ENCODE peak calls at places on chromosomes 6 and 20, in six cellular contexts. One of them, this sample, is unnamed.

GRCh38 chr6:132907915-132908314 is 93.5 kb downstream of the RPS12 start:
- DNase-seq in breast epithelium: no peak
- DNase-seq in uterus: no peak
- DNase-seq in H54: no peak
- DNase-seq in IMR-90: peak; percentile 93
- DNase-seq in Peyer's patch: no peak
- DNase-seq in this sample: no peak

GRCh38 chr20:56308036-56308435 is 50.7 kb upstream of the FAM210B start:
- DNase-seq in uterus: no peak
- DNase-seq in breast epithelium: no peak
- DNase-seq in IMR-90: no peak
- DNase-seq in Peyer's patch: no peak
- DNase-seq in H54: no peak
- DNase-seq in this sample: no peak

GRCh38 chr20:41336711-41337492 is 3.7 kb upstream of the LPIN3 start:
- DNase-seq in breast epithelium: peak; percentile 17
- DNase-seq in IMR-90: no peak
- DNase-seq in H54: no peak
- DNase-seq in uterus: no peak
- DNase-seq in Peyer's patch: no peak
- DNase-seq in this sample: no peak

GRCh38 chr6:150185697-150186096 is 42.9 kb downstream of the PPP1R14C start:
- DNase-seq in uterus: no peak
- DNase-seq in H54: no peak
- DNase-seq in breast epithelium: no peak
- DNase-seq in IMR-90: no peak
- DNase-seq in Peyer's patch: peak; percentile 64
- DNase-seq in this sample: no peak

GRCh38 chr20:58634818-58635665 is 16.0 kb upstream of the STX16 start:
- DNase-seq in Peyer's patch: no peak
- DNase-seq in IMR-90: peak; percentile 61
- DNase-seq in H54: no peak
- DNase-seq in uterus: peak; percentile 26
- DNase-seq in breast epithelium: no peak
- DNase-seq in this sample: no peak

GRCh38 chr6:69861986-69862385 is 4.4 kb upstream of the COL19A1 start:
- DNase-seq in breast epithelium: no peak
- DNase-seq in Peyer's patch: no peak
- DNase-seq in IMR-90: no peak
- DNase-seq in uterus: no peak
- DNase-seq in H54: no peak
- DNase-seq in this sample: no peak

GRCh38 chr6:34437644-34437970 is 11.7 kb upstream of the RPS10 start:
- DNase-seq in uterus: no peak
- DNase-seq in Peyer's patch: no peak
- DNase-seq in IMR-90: no peak
- DNase-seq in H54: no peak
- DNase-seq in breast epithelium: no peak
- DNase-seq in this sample: no peak

GRCh38 chr6:79821859-79822258 is 125.5 kb downstream of the ELOVL4 start:
- DNase-seq in breast epithelium: no peak
- DNase-seq in IMR-90: peak; percentile 15
- DNase-seq in uterus: no peak
- DNase-seq in H54: no peak
- DNase-seq in Peyer's patch: no peak
- DNase-seq in this sample: no peak

GRCh38 chr6:169112483-169113320 is 140.9 kb downstream of the THBS2 start:
- DNase-seq in H54: no peak
- DNase-seq in breast epithelium: no peak
- DNase-seq in uterus: no peak
- DNase-seq in IMR-90: no peak
- DNase-seq in Peyer's patch: no peak
- DNase-seq in this sample: no peak

GRCh38 chr6:122580731-122581130 is 29.5 kb upstream of the PKIB start:
- DNase-seq in H54: no peak
- DNase-seq in IMR-90: no peak
- DNase-seq in uterus: no peak
- DNase-seq in breast epithelium: no peak
- DNase-seq in Peyer's patch: no peak
- DNase-seq in this sample: no peak

GRCh38 chr6:12980741-12981140 is 264.2 kb downstream of the PHACTR1 start:
- DNase-seq in uterus: no peak
- DNase-seq in Peyer's patch: no peak
- DNase-seq in H54: no peak
- DNase-seq in IMR-90: no peak
- DNase-seq in breast epithelium: no peak
- DNase-seq in this sample: no peak

GRCh38 chr6:167493961-167494697 is 169.2 kb downstream of the TTLL2 start:
- DNase-seq in Peyer's patch: no peak
- DNase-seq in uterus: peak; percentile 76
- DNase-seq in H54: no peak
- DNase-seq in breast epithelium: no peak
- DNase-seq in IMR-90: no peak
- DNase-seq in this sample: peak; percentile 84

GRCh38 chr20:58684291-58684690 is 8.3 kb upstream of the NPEPL1 start:
- DNase-seq in IMR-90: no peak
- DNase-seq in uterus: no peak
- DNase-seq in Peyer's patch: no peak
- DNase-seq in breast epithelium: no peak
- DNase-seq in H54: no peak
- DNase-seq in this sample: no peak

GRCh38 chr6:113719545-113719944 is 137.6 kb upstream of the MARCKS start:
- DNase-seq in H54: no peak
- DNase-seq in breast epithelium: no peak
- DNase-seq in Peyer's patch: no peak
- DNase-seq in IMR-90: peak; percentile 84
- DNase-seq in uterus: no peak
- DNase-seq in this sample: no peak

GRCh38 chr20:8856668-8857067 is 212.2 kb upstream of the PLCB4 start:
- DNase-seq in H54: no peak
- DNase-seq in Peyer's patch: no peak
- DNase-seq in uterus: no peak
- DNase-seq in IMR-90: no peak
- DNase-seq in breast epithelium: no peak
- DNase-seq in this sample: no peak

GRCh38 chr20:53652090-53652858 is 58.6 kb upstream of the ZNF217 start:
- DNase-seq in H54: no peak
- DNase-seq in IMR-90: peak; percentile 28
- DNase-seq in breast epithelium: no peak
- DNase-seq in uterus: no peak
- DNase-seq in Peyer's patch: no peak
- DNase-seq in this sample: no peak

GRCh38 chr20:33733654-33734576 is 2.1 kb downstream of the ZNF341 start:
- DNase-seq in uterus: no peak
- DNase-seq in breast epithelium: no peak
- DNase-seq in H54: peak; percentile 52
- DNase-seq in Peyer's patch: peak; percentile 62
- DNase-seq in IMR-90: peak; percentile 64
- DNase-seq in this sample: no peak

GRCh38 chr6:137904822-137905617 is 38.0 kb downstream of the TNFAIP3 start:
- DNase-seq in Peyer's patch: peak; percentile 56
- DNase-seq in H54: no peak
- DNase-seq in IMR-90: no peak
- DNase-seq in uterus: no peak
- DNase-seq in breast epithelium: no peak
- DNase-seq in this sample: no peak

GRCh38 chr6:105492706-105493673 is 90.1 kb upstream of the PREP start:
- DNase-seq in uterus: no peak
- DNase-seq in Peyer's patch: no peak
- DNase-seq in IMR-90: peak; percentile 47
- DNase-seq in H54: no peak
- DNase-seq in breast epithelium: no peak
- DNase-seq in this sample: no peak

GRCh38 chr6:108587258-108588059 is 26.7 kb downstream of the FOXO3 start:
- DNase-seq in IMR-90: peak; percentile 92
- DNase-seq in H54: no peak
- DNase-seq in uterus: no peak
- DNase-seq in Peyer's patch: no peak
- DNase-seq in breast epithelium: no peak
- DNase-seq in this sample: no peak

GRCh38 chr20:11906626-11907480 is 10.8 kb upstream of the BTBD3 start:
- DNase-seq in breast epithelium: no peak
- DNase-seq in IMR-90: no peak
- DNase-seq in H54: no peak
- DNase-seq in Peyer's patch: no peak
- DNase-seq in uterus: no peak
- DNase-seq in this sample: no peak

GRCh38 chr6:111230351-111231077 is 143.2 kb downstream of the SLC16A10 start:
- DNase-seq in uterus: no peak
- DNase-seq in Peyer's patch: no peak
- DNase-seq in breast epithelium: no peak
- DNase-seq in IMR-90: peak; percentile 88
- DNase-seq in H54: no peak
- DNase-seq in this sample: no peak

GRCh38 chr6:30091577-30092381 is 16.2 kb upstream of the RNF39 start:
- DNase-seq in breast epithelium: peak; percentile 77
- DNase-seq in uterus: no peak
- DNase-seq in IMR-90: peak; percentile 59
- DNase-seq in H54: peak; percentile 68
- DNase-seq in Peyer's patch: peak; percentile 84
- DNase-seq in this sample: no peak

GRCh38 chr6:41504526-41505021 is 41.6 kb upstream of the FOXP4 start:
- DNase-seq in uterus: no peak
- DNase-seq in IMR-90: peak; percentile 23
- DNase-seq in Peyer's patch: no peak
- DNase-seq in breast epithelium: no peak
- DNase-seq in H54: no peak
- DNase-seq in this sample: no peak

GRCh38 chr20:37935435-37935834 is 32.5 kb downstream of the VSTM2L start:
- DNase-seq in Peyer's patch: peak; percentile 43
- DNase-seq in IMR-90: no peak
- DNase-seq in H54: no peak
- DNase-seq in breast epithelium: no peak
- DNase-seq in uterus: no peak
- DNase-seq in this sample: no peak

DNA sequence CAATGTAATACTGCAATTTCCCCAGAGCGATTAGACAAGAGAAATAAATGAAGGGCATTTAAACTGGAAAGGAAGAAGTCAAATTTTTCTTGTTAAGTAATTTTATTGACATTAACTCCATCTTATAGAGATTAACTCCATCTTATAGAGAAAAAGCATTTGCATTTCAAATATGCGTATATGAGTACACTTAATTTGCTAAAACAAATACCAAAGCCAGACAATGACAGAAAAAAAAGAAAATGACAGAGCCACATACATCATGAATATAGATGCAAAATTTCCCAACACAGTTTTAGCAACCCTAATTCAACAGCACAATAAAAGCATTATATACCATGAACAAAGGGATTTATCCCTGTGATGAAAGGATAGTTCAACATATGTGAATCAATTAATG is 1293.1 kb upstream of the EYS start:
- DNase-seq in H54: no peak
- DNase-seq in breast epithelium: no peak
- DNase-seq in IMR-90: no peak
- DNase-seq in uterus: no peak
- DNase-seq in Peyer's patch: no peak
- DNase-seq in this sample: no peak
- TF ChIP-seq POLR2A in H54: no peak
- TF ChIP-seq POLR2A in breast epithelium: no peak
- TF ChIP-seq POLR2A in IMR-90: no peak
- TF ChIP-seq POLR2A in uterus: no peak
- TF ChIP-seq POLR2A in Peyer's patch: no peak
- TF ChIP-seq POLR2A in this sample: no peak

DNA sequence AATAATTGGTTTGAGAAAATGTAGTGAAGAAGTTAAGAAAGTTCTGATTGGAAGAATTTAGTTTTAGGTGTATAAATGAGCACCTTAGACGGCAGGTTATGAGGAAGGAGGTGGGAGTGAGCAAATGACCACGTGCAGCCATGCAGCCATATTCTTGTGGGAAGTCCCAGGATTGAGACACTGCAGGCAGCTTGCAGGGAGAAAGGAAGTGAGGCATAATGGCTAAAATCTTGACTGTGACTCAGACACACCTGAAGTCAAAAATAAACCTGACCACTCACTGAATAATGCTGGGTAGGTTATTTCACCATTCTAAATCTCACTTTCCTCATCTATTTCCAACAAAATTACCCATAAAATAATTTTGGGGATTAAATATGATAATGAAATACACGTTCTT is 16.6 kb downstream of the DSE start:
- DNase-seq in breast epithelium: no peak
- DNase-seq in uterus: peak; percentile 35
- DNase-seq in IMR-90: peak; percentile 90
- DNase-seq in H54: no peak
- DNase-seq in Peyer's patch: no peak
- DNase-seq in this sample: no peak
- TF ChIP-seq POLR2A in breast epithelium: no peak
- TF ChIP-seq POLR2A in uterus: no peak
- TF ChIP-seq POLR2A in IMR-90: no peak
- TF ChIP-seq POLR2A in H54: no peak
- TF ChIP-seq POLR2A in Peyer's patch: no peak
- TF ChIP-seq POLR2A in this sample: no peak

DNA sequence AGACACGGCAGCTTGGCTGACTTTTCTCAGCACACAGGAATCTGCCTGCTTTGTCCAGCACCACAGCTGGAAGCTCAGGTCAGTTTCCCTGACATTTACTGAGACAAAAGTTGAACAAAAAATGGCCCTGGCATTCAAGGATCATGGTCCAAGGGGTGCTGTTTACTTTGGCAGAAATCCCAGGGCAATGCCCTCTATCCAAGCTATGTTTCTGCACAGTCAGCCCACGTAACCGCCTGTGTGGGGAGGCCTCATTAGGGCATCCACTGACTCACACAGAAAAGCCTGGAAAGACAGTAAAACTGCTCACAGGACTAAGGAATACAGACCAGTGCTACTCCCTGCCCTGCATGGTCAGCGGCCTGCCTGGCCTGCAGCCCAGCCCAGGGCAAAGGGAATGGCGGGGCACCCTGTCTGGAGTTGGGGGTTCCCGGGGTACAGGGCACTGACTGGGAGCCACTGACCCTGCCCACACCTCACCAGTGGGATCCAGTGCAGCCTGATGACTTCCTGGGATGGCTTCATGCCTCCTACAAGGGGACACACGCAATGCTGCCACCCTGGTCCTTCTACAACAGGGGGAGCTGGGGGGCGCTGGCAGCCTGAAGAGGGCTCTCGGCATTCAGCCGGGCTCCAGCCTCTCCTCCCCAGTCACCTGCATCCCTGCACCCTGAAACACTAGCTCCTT is 77.1 kb downstream of the NINL start:
- DNase-seq in breast epithelium: no peak
- DNase-seq in uterus: no peak
- DNase-seq in IMR-90: peak; percentile 85
- DNase-seq in Peyer's patch: peak; percentile 70
- DNase-seq in H54: peak; percentile 85
- DNase-seq in this sample: no peak
- TF ChIP-seq POLR2A in breast epithelium: no peak
- TF ChIP-seq POLR2A in uterus: no peak
- TF ChIP-seq POLR2A in IMR-90: no peak
- TF ChIP-seq POLR2A in Peyer's patch: no peak
- TF ChIP-seq POLR2A in H54: no peak
- TF ChIP-seq POLR2A in this sample: no peak

GRCh38 chr6:10425973-10426780 is 11.3 kb upstream of the TFAP2A start:
- DNase-seq in Peyer's patch: peak; percentile 52
- DNase-seq in breast epithelium: peak; percentile 77
- DNase-seq in IMR-90: no peak
- DNase-seq in H54: no peak
- DNase-seq in uterus: no peak
- DNase-seq in this sample: no peak
- TF ChIP-seq POLR2A in Peyer's patch: no peak
- TF ChIP-seq POLR2A in breast epithelium: no peak
- TF ChIP-seq POLR2A in IMR-90: no peak
- TF ChIP-seq POLR2A in H54: peak; percentile 26
- TF ChIP-seq POLR2A in uterus: no peak
- TF ChIP-seq POLR2A in this sample: no peak